ENCODE peak calls at places on chromosomes 2 and 18, in eight cellular contexts. G, I, R, S, Q, H, V and Z are unnamed samples. For H3K4me1, H3K27me3 and H3K36me3, the result is how much of the 10 kb centered on the place peaks cover.

GRCh38 chr2:118185210-118186109 is 97.2 kb downstream of the INSIG2 start:
- DNase-seq in I (no peak), H (peak), G (peak), V (peak), S (peak), R (peak), Q (peak), Z (peak)

GRCh38 chr2:226153553-226153952 is 646.1 kb downstream of the IRS1 start:
- DNase-seq in I (no peak), S (no peak), V (no peak), G (no peak), R (no peak), Q (no peak), H (no peak), Z (no peak)

GRCh38 chr2:70133521-70134348 is 46.5 kb downstream of the PCBP1 start:
- DNase-seq in S (no peak), I (no peak), Q (peak), R (no peak), V (no peak), G (no peak), H (peak), Z (no peak)

GRCh38 chr2:207871911-207872310 is 102.2 kb upstream of the FZD5 start:
- DNase-seq in R (no peak), H (no peak), G (no peak), S (no peak), Q (no peak), I (no peak), V (no peak), Z (no peak)

GRCh38 chr2:17580319-17580715 is 39.8 kb downstream of the VSNL1 start:
- DNase-seq in R (no peak), I (no peak), H (no peak), V (no peak), G (no peak), S (no peak), Q (no peak), Z (no peak)

GRCh38 chr2:85273732-85274731 is 53.8 kb downstream of the TGOLN2 start:
- DNase-seq in I (no peak), G (no peak), Q (no peak), H (no peak), R (no peak), S (peak), V (no peak), Z (no peak)

GRCh38 chr18:33596178-33596854 is 18.3 kb downstream of the ASXL3 start:
- DNase-seq in I (no peak), G (no peak), Q (no peak), V (no peak), R (no peak), H (no peak), S (no peak), Z (no peak)

GRCh38 chr2:124693156-124693555 is 668.1 kb downstream of the CNTNAP5 start:
- DNase-seq in H (no peak), Q (no peak), R (no peak), G (no peak), I (no peak), S (no peak), V (no peak), Z (no peak)

GRCh38 chr18:45571714-45572113 is 43.6 kb upstream of the SLC14A2 start:
- DNase-seq in G (no peak), H (no peak), R (no peak), S (no peak), Q (no peak), V (no peak), I (no peak), Z (no peak)

GRCh38 chr18:77133051-77133919 is 702 bp upstream of the MBP start:
- DNase-seq in S (peak), G (no peak), I (no peak), V (no peak), R (no peak), Q (no peak), H (peak), Z (peak)

GRCh38 chr2:193074933-193075332 is 880.2 kb upstream of the TMEFF2 start:
- DNase-seq in G (no peak), S (no peak), H (no peak), Q (no peak), I (no peak), V (no peak), R (no peak), Z (no peak)

GRCh38 chr2:144890828-144891227 is 370.9 kb upstream of the ZEB2 start:
- DNase-seq in G (no peak), H (no peak), I (no peak), Q (no peak), R (no peak), V (no peak), S (peak), Z (no peak)

GRCh38 chr2:58240595-58240937 is 559 bp downstream of the FANCL start:
- DNase-seq in V (no peak), Q (no peak), G (no peak), I (no peak), H (no peak), S (no peak), R (no peak), Z (no peak)

GRCh38 chr18:75455249-75456183 is 28.0 kb upstream of the SMIM21 start:
- DNase-seq in V (no peak), R (no peak), S (peak), I (no peak), G (peak), H (no peak), Q (no peak), Z (no peak)

GRCh38 chr2:96903318-96903717 is 33.4 kb upstream of the SEMA4C start:
- DNase-seq in G (no peak), S (peak), V (no peak), R (no peak), H (no peak), Q (no peak), I (no peak), Z (no peak)

GRCh38 chr2:212659441-212659840 is 120.8 kb upstream of the ERBB4 start:
- DNase-seq in G (no peak), H (no peak), R (no peak), I (no peak), S (no peak), Q (no peak), V (no peak), Z (no peak)

GRCh38 chr18:59140287-59140885 is 702 bp downstream of the SEC11C start:
- DNase-seq in I (no peak), V (no peak), R (peak), H (no peak), Q (no peak), G (no peak), S (peak), Z (no peak)

GRCh38 chr2:120915670-120916069 is 180.0 kb downstream of the GLI2 start:
- DNase-seq in G (no peak), V (no peak), I (no peak), S (no peak), H (no peak), R (no peak), Q (no peak), Z (no peak)
- H3K4me1 ChIP-seq in G (half or more), V (half or more), I (under half), S (under half), H (under half), R (under half), Q (under half), Z (under half)

GRCh38 chr2:204065571-204065970 is 129.0 kb downstream of the ICOS start:
- DNase-seq in V (no peak), S (no peak), Q (no peak), I (no peak), G (no peak), R (no peak), H (no peak), Z (no peak)
- H3K27me3 ChIP-seq in V (under half), S (under half), Q (under half), I (under half), G (under half), R (under half), H (under half), Z (under half)

GRCh38 chr18:23538040-23538439 is 34.7 kb downstream of the RMC1 start:
- DNase-seq in G (no peak), I (no peak), H (no peak), V (no peak), S (no peak), R (no peak), Q (no peak), Z (no peak)
- H3K36me3 ChIP-seq in G (half or more), I (half or more), H (under half), V (half or more), S (under half), R (under half), Q (half or more), Z (under half)

GRCh38 chr18:55447672-55448018 is 140.3 kb downstream of the TCF4 start:
- DNase-seq in V (no peak), G (no peak), R (no peak), I (no peak), Q (no peak), H (no peak), S (no peak), Z (no peak)

GRCh38 chr18:55444496-55444895 is 143.5 kb downstream of the TCF4 start:
- DNase-seq in I (no peak), R (no peak), Q (no peak), G (no peak), H (no peak), V (no peak), S (no peak), Z (no peak)

GRCh38 chr18:55448390-55448789 is 139.6 kb downstream of the TCF4 start:
- DNase-seq in G (no peak), Q (no peak), S (no peak), R (no peak), I (no peak), H (no peak), V (no peak), Z (no peak)

GRCh38 chr18:55449412-55450140 is 138.4 kb downstream of the TCF4 start:
- DNase-seq in I (no peak), Q (no peak), R (no peak), S (no peak), H (no peak), V (no peak), G (no peak), Z (no peak)

DNA sequence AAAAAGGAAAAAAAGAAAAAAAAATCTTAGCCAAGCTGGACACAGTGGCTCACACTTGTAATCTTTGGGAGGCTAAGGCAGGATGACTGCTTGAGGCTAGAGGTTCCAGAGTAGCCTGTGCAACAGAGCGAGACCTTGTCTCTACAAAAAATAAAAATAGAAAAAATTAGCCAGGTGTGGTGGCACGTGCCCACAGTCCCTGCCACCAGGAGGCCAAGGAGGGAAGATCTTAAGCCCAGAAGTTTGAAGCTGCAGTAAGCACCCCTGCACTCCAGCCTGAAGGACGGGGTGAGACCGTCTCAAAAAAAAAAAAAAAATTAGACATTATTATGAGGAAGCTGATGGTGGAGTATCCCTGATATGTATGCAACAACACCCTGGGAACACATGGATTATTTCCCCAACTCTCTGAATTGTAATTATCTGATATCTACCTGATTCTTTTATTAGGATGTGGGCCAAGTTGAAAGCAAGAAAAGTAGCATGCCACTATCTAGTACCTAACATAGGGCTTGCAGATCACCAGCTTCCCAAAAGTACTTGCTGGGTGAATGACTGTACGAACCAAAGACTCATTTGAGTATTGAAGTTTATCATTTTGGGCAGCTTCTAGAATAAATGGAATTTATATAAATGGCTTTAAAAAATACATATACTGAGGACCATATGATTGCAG is 140.9 kb downstream of the TCF4 start:
- DNase-seq in H (no peak), R (no peak), G (no peak), V (no peak), I (no peak), S (no peak), Q (no peak), Z (no peak)
- H3K4me1 ChIP-seq in H (under half), R (under half), G (half or more), V (under half), I (under half), S (under half), Q (under half), Z (under half)